ENCODE peak calls at places on chromosome 11, in six cellular contexts. C is AG04449, G is PC-9, J is adrenal gland, B is lung, D is heart left ventricle. V is an unnamed sample.

GRCh38 chr11:64996710-64997380 is at the start of gene BATF2:
- DNase-seq in C (no peak), B (peak; percentile 82), G (peak; percentile 62), D (peak; percentile 79), J (peak; percentile 92), V (peak; percentile 66)

GRCh38 chr11:34531663-34532062 is 18.1 kb upstream of the ELF5 start:
- DNase-seq in B (no peak), D (no peak), C (no peak), G (no peak), J (no peak), V (no peak)

GRCh38 chr11:101446238-101446637 is 137.6 kb downstream of the TRPC6 start:
- DNase-seq in D (no peak), J (no peak), C (peak; percentile 51), G (peak; percentile 53), B (no peak), V (peak; percentile 28)

GRCh38 chr11:16843307-16843706 is 104.9 kb downstream of the C11orf58 start:
- DNase-seq in C (no peak), J (no peak), B (no peak), G (no peak), D (no peak), V (no peak)

GRCh38 chr11:64165482-64165841 is 451 bp downstream of the MACROD1 start:
- DNase-seq in B (no peak), G (no peak), C (no peak), J (no peak), D (no peak), V (no peak)

GRCh38 chr11:2693851-2694261 is 5.9 kb downstream of the KCNQ1OT1 start:
- DNase-seq in J (peak; percentile 19), D (no peak), B (no peak), C (no peak), G (no peak), V (no peak)

GRCh38 chr11:9139628-9140357 is 48.4 kb upstream of the SCUBE2 start:
- DNase-seq in C (no peak), G (no peak), B (no peak), J (no peak), D (no peak), V (no peak)

GRCh38 chr11:19972637-19973036 is 187.6 kb downstream of the DBX1 start:
- DNase-seq in B (no peak), C (no peak), J (no peak), D (no peak), G (no peak), V (no peak)

GRCh38 chr11:130612291-130612802 is 163.9 kb downstream of the ADAMTS15 start:
- DNase-seq in D (no peak), J (no peak), C (peak; percentile 81), G (no peak), B (no peak), V (peak; percentile 79)

GRCh38 chr11:6232899-6233298 is 1.5 kb downstream of the FHIP1B start:
- DNase-seq in J (no peak), B (no peak), C (no peak), D (no peak), G (no peak), V (no peak)

GRCh38 chr11:96215094-96215782 is 127.8 kb downstream of the MAML2 start:
- DNase-seq in C (no peak), G (no peak), J (no peak), D (no peak), B (no peak), V (peak; percentile 67)

GRCh38 chr11:111269146-111269868 is 23.8 kb downstream of the POU2AF2 start:
- DNase-seq in C (no peak), G (no peak), D (no peak), B (no peak), J (no peak), V (peak; percentile 4)

GRCh38 chr11:78193806-78194205 is 5.1 kb downstream of the USP35 start:
- DNase-seq in D (peak; percentile 10), B (no peak), C (no peak), G (no peak), J (peak; percentile 16), V (no peak)

GRCh38 chr11:113906515-113906914 is 1.9 kb downstream of the HTR3B start:
- DNase-seq in D (no peak), G (no peak), C (no peak), B (no peak), J (no peak), V (no peak)

GRCh38 chr11:859394-860131 is 16.9 kb downstream of the TSPAN4 start:
- DNase-seq in J (peak; percentile 82), D (peak; percentile 85), B (peak; percentile 72), C (no peak), G (no peak), V (peak; percentile 87)
- TF ChIP-seq CTCF in J (no peak), D (no peak), B (no peak), C (no peak), G (no peak), V (no peak)

GRCh38 chr11:108915666-108916065 is 250.8 kb downstream of the DDX10 start:
- DNase-seq in G (no peak), J (no peak), C (no peak), B (no peak), D (no peak), V (no peak)
- H3K4me3 ChIP-seq in G (no peak overlapping the region), J (no peak overlapping the region), C (no peak overlapping the region), B (no peak overlapping the region), D (no peak overlapping the region), V (no peak overlapping the region)

GRCh38 chr11:67472882-67473281 is 3.8 kb upstream of the TMEM134 start:
- DNase-seq in G (no peak), B (no peak), D (no peak), J (no peak), C (no peak), V (no peak)
- TF ChIP-seq CTCF in G (no peak), B (no peak), D (no peak), J (no peak), C (no peak), V (no peak)

GRCh38 chr11:72741429-72741833 is 10.8 kb downstream of the ARAP1 start:
- DNase-seq in C (no peak), J (no peak), G (peak; percentile 73), D (no peak), B (no peak), V (no peak)
- H3K4me3 ChIP-seq in C (no peak overlapping the region), J (no peak overlapping the region), G (peak overlapping the region; percentile 5), D (no peak overlapping the region), B (no peak overlapping the region), V (no peak overlapping the region)

DNA sequence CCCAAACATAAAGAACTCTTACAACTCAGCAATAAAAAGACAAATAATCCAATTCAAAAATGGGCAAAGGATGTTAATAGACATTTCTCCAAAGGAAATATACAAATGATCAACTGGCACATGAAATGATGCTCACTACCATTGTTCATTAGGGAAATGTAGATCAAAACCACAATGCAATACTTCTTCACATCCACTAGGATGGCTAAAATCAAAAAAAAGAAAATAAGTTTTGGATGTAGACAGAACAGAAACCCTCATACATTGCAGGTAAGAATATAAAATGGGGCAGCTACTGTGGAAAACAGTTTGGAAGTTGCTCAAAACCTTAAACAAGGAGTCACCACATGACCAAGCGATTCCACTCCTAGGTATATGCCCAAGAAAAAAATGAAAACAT is 16.3 kb downstream of the SIK3 start:
- DNase-seq in G (peak; percentile 17), D (no peak), J (no peak), C (no peak), B (no peak), V (no peak)
- TF ChIP-seq CTCF in G (peak; percentile 30), D (no peak), J (no peak), C (no peak), B (no peak), V (no peak)